ENCODE peak calls at places on chromosome 13, in five cellular contexts. W is activated CD8-positive, alpha-beta memory T cell treated with anti-CD3 and anti-CD28 coated beads for 1 hour; C is AG09319; Z is AML-193; R is stimulated activated CD4-positive, alpha-beta T cell treated with anti-CD3 and anti-CD28 coated beads, Interleukin-2, amount 100 ng/mL, for 48 hours. J is an unnamed sample.

GRCh38 chr13:65336916-65337315 is 1893.2 kb downstream of the PCDH9 start:
- DNase-seq in R (no peak), Z (no peak), W (no peak), C (peak; percentile 0), J (no peak)

GRCh38 chr13:25267715-25268114 is 19.6 kb downstream of the MTMR6 start:
- DNase-seq in C (no peak), Z (peak; percentile 43), R (no peak), W (no peak), J (no peak)

GRCh38 chr13:19685034-19685433 is 51.6 kb downstream of the MPHOSPH8 start:
- DNase-seq in W (no peak), C (no peak), Z (no peak), R (no peak), J (no peak)

GRCh38 chr13:80011448-80012212 is 329.3 kb downstream of the SPRY2 start:
- DNase-seq in Z (no peak), W (no peak), C (no peak), R (no peak), J (peak; percentile 4)

GRCh38 chr13:109494955-109495354 is 291.4 kb downstream of the IRS2 start:
- DNase-seq in C (no peak), W (no peak), R (no peak), Z (no peak), J (no peak)

GRCh38 chr13:44989941-44990340 is 603 bp downstream of the GPALPP1 start:
- DNase-seq in R (no peak), W (no peak), Z (no peak), C (no peak), J (no peak)

GRCh38 chr13:28636677-28637317 is 22.1 kb upstream of the POMP start:
- DNase-seq in Z (peak; percentile 87), R (peak; percentile 19), C (peak; percentile 55), W (no peak), J (peak; percentile 63)

GRCh38 chr13:30907167-30907761 is 1.2 kb downstream of the MEDAG start:
- DNase-seq in Z (no peak), R (no peak), C (no peak), W (no peak), J (no peak)

GRCh38 chr13:33817843-33818661 is at the start of gene RFC3:
- DNase-seq in C (peak; percentile 79), Z (peak; percentile 96), R (peak; percentile 89), W (peak; percentile 74), J (peak; percentile 77)

GRCh38 chr13:90003566-90003965 is 1343.9 kb upstream of the MIR17HG start:
- DNase-seq in W (no peak), R (no peak), Z (no peak), C (no peak), J (no peak)

GRCh38 chr13:21055511-21056045 is 5.8 kb downstream of the LATS2 start:
- DNase-seq in C (no peak), W (no peak), R (no peak), Z (no peak), J (no peak)

GRCh38 chr13:94178625-94179244 is 300.7 kb downstream of the DCT start:
- DNase-seq in R (no peak), C (no peak), W (no peak), Z (no peak), J (no peak)

GRCh38 chr13:112752711-112753541 is 63.1 kb downstream of the ATP11A start:
- DNase-seq in Z (no peak), C (no peak), W (no peak), R (peak; percentile 5), J (no peak)

GRCh38 chr13:108700421-108701170 is 71.2 kb downstream of the MYO16 start:
- DNase-seq in R (no peak), Z (no peak), C (peak; percentile 5), W (no peak), J (no peak)

GRCh38 chr13:45299194-45299593 is 41.8 kb downstream of the TPT1 start:
- DNase-seq in R (no peak), W (no peak), C (no peak), Z (no peak), J (no peak)

GRCh38 chr13:97879646-97880297 is 73.7 kb upstream of the IPO5 start:
- DNase-seq in R (no peak), Z (no peak), W (no peak), C (peak; percentile 49), J (peak; percentile 68)

GRCh38 chr13:51175001-51175400 is 47.2 kb upstream of the FAM124A start:
- DNase-seq in C (no peak), W (no peak), R (no peak), Z (no peak), J (no peak)

GRCh38 chr13:33183431-33184130 is 102.0 kb downstream of the STARD13 start:
- DNase-seq in Z (no peak), R (no peak), C (no peak), W (no peak), J (peak; percentile 17)

GRCh38 chr13:44416297-44416696 is 42.7 kb downstream of the SERP2 start:
- DNase-seq in C (no peak), R (no peak), Z (peak; percentile 76), W (no peak), J (no peak)

GRCh38 chr13:36986462-36987240 is 12.5 kb downstream of the ALG5 start:
- DNase-seq in R (no peak), Z (no peak), W (no peak), C (no peak), J (peak; percentile 14)

GRCh38 chr13:48828962-48829405 is 146.7 kb upstream of the FNDC3A start:
- DNase-seq in R (no peak), W (no peak), C (no peak), Z (no peak), J (peak; percentile 64)

GRCh38 chr13:98761126-98761978 is 8.9 kb upstream of the SLC15A1 start:
- DNase-seq in C (peak; percentile 30), Z (no peak), W (no peak), R (no peak), J (peak; percentile 7)

GRCh38 chr13:104289400-104289799 is 1223.2 kb upstream of the SLC10A2 start:
- DNase-seq in Z (no peak), W (no peak), R (no peak), C (no peak), J (no peak)

GRCh38 chr13:29758591-29759114 is 91.8 kb downstream of the UBL3 start:
- DNase-seq in C (no peak), R (peak; percentile 51), Z (peak; percentile 98), W (peak; percentile 19), J (peak; percentile 63)

GRCh38 chr13:63880705-63881104 is 2465.1 kb upstream of the PCDH20 start:
- DNase-seq in C (no peak), W (no peak), R (no peak), Z (no peak), J (no peak)

GRCh38 chr13:38933786-38934185 is 56.8 kb downstream of the STOML3 start:
- DNase-seq in C (no peak), Z (no peak), W (no peak), R (no peak), J (no peak)

GRCh38 chr13:23384111-23384510 is 49.4 kb downstream of the SACS start:
- DNase-seq in Z (no peak), W (no peak), C (no peak), R (no peak), J (peak; percentile 86)